ENCODE peak calls at places on chromosomes 16 and 17, in ten cellular contexts. D is CD8-positive, alpha-beta memory T cell; H is NT2/D1; W is stomach; R is PC-3; O is lower leg skin; J is right cardiac atrium; U is body of pancreas; Q is mammary epithelial cell; A is A549. C is an unnamed sample.

GRCh38 chr17:78412403-78412802 is 34.0 kb downstream of the PGS1 start:
- DNase-seq in D (no peak), H (no peak), W (no peak), R (peak; percentile 30), O (no peak), J (no peak), U (no peak), Q (no peak), A (peak; percentile 58), C (no peak)

GRCh38 chr17:54967621-54968258 is 714 bp downstream of the COX11 start:
- DNase-seq in D (no peak), H (no peak), W (no peak), R (peak; percentile 56), O (no peak), J (no peak), U (peak; percentile 29), Q (peak; percentile 35), A (peak; percentile 64), C (peak; percentile 19)

GRCh38 chr17:74699236-74699635 is 13.5 kb downstream of the CD300LF start:
- DNase-seq in D (no peak), H (no peak), W (no peak), R (no peak), O (no peak), J (no peak), U (no peak), Q (no peak), A (no peak), C (no peak)

GRCh38 chr16:2490190-2491105 is 15.5 kb downstream of the TBC1D24 start:
- DNase-seq in D (no peak), H (no peak), W (no peak), R (no peak), O (no peak), J (no peak), U (no peak), Q (no peak), A (no peak), C (no peak)

GRCh38 chr16:79081292-79082066 is 519.1 kb downstream of the MAF start:
- DNase-seq in D (no peak), H (no peak), W (no peak), R (no peak), O (no peak), J (no peak), U (no peak), Q (no peak), A (no peak), C (no peak)

GRCh38 chr17:77019955-77020379 is 120.8 kb upstream of the SEC14L1 start:
- DNase-seq in D (no peak), H (peak; percentile 70), W (no peak), R (no peak), O (no peak), J (no peak), U (no peak), Q (no peak), A (no peak), C (peak; percentile 32)

GRCh38 chr16:71499775-71500364 is 10.7 kb upstream of the ZNF19 start:
- DNase-seq in D (no peak), H (peak; percentile 66), W (no peak), R (peak; percentile 71), O (peak; percentile 18), J (no peak), U (peak; percentile 54), Q (peak; percentile 37), A (peak; percentile 65), C (peak; percentile 55)

GRCh38 chr17:35795007-35795870 is at the start of gene MMP28:
- DNase-seq in D (peak; percentile 16), H (no peak), W (peak; percentile 64), R (peak; percentile 40), O (no peak), J (peak; percentile 69), U (peak; percentile 48), Q (peak; percentile 79), A (peak; percentile 70), C (no peak)

GRCh38 chr16:87691686-87692079 is 74.1 kb downstream of the KLHDC4 start:
- DNase-seq in D (no peak), H (no peak), W (no peak), R (no peak), O (no peak), J (no peak), U (no peak), Q (no peak), A (no peak), C (no peak)

GRCh38 chr17:60147553-60148241 is 2.1 kb upstream of the CA4 start:
- DNase-seq in D (no peak), H (no peak), W (no peak), R (no peak), O (no peak), J (no peak), U (no peak), Q (no peak), A (no peak), C (no peak)

GRCh38 chr17:60148300-60148838 is 1.4 kb upstream of the CA4 start:
- DNase-seq in D (no peak), H (no peak), W (no peak), R (no peak), O (no peak), J (no peak), U (no peak), Q (no peak), A (no peak), C (no peak)

GRCh38 chr17:60151355-60151754 is 1.6 kb downstream of the CA4 start:
- DNase-seq in D (no peak), H (no peak), W (no peak), R (no peak), O (no peak), J (no peak), U (no peak), Q (no peak), A (no peak), C (no peak)

GRCh38 chr17:60146206-60146605 is 3.6 kb upstream of the CA4 start:
- DNase-seq in D (no peak), H (no peak), W (no peak), R (no peak), O (no peak), J (no peak), U (no peak), Q (no peak), A (no peak), C (no peak)

GRCh38 chr17:60149691-60150582 is at the start of gene CA4:
- DNase-seq in D (no peak), H (no peak), W (no peak), R (no peak), O (no peak), J (no peak), U (peak; percentile 36), Q (no peak), A (peak; percentile 52), C (no peak)
- H3K4me3 ChIP-seq in D (no peak within 1 kb of the TSS), H (peak within 1 kb of the TSS; percentile 49), W (peak within 1 kb of the TSS; percentile 38), R (no peak within 1 kb of the TSS), O (no peak within 1 kb of the TSS), J (peak within 1 kb of the TSS; percentile 36), U (peak within 1 kb of the TSS; percentile 2), Q (peak within 1 kb of the TSS; percentile 20), A (peak within 1 kb of the TSS; percentile 58), C (no peak within 1 kb of the TSS)

DNA sequence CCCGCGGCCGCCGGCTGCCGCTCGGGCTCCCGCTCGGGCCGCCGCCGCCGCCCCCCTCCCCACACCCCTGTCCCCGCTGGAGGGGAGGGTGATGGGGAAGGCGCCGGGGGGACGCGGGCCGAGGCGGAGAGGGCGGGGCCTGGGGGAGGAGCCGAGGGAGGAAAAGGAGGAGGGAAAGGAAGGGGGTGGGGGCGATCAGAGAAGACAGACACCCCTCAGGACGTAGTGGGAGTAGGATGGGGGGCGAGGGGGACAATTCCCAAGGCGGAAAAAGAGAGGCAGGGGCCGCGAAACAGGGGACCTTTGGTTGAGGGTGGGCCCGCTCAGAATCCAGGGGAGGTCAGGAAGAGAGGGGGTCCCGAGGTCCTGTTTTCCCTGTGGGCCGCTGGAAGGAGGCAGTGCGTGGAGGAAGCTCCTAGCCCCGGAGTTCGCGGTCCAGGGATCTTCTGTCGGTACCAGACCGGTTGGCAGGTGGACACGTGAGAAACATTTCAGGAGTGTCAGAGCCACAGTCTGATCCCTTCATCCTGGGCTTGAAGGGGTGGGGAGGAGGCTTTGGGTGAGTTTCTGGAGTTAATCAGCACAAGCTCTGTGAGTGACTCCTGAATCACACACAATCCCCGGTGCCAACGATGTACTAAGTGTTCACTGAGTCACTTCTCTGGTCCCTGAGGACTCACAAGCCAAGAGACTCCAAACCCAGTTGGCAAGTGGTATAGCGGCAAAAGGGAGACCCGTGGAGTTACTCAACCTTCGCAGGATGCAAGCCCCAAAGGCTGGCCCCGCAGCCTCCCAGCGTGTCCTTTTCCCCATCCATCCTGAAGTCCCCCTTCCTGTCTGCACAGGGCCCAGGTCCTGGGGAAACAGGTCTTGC is at the start of gene XYLT1:
- DNase-seq in D (peak; percentile 46), H (no peak), W (peak; percentile 46), R (peak; percentile 58), O (peak; percentile 89), J (peak; percentile 79), U (peak; percentile 59), Q (peak; percentile 82), A (peak; percentile 25), C (no peak)
- H3K4me3 ChIP-seq in D (peak within 1 kb of the TSS; percentile 73), H (peak within 1 kb of the TSS; percentile 76), W (peak within 1 kb of the TSS; percentile 97), R (no peak within 1 kb of the TSS), O (peak within 1 kb of the TSS; percentile 40), J (peak within 1 kb of the TSS; percentile 93), U (no peak within 1 kb of the TSS), Q (peak within 1 kb of the TSS; percentile 66), A (peak within 1 kb of the TSS; percentile 62), C (no peak within 1 kb of the TSS)

GRCh38 chr17:40477796-40478195 is 23.6 kb downstream of the TNS4 start:
- DNase-seq in D (no peak), H (no peak), W (no peak), R (no peak), O (no peak), J (no peak), U (no peak), Q (peak; percentile 40), A (no peak), C (no peak)

GRCh38 chr17:40480501-40481003 is 20.9 kb downstream of the TNS4 start:
- DNase-seq in D (peak; percentile 76), H (no peak), W (peak; percentile 30), R (peak; percentile 34), O (no peak), J (no peak), U (no peak), Q (peak; percentile 63), A (peak; percentile 59), C (no peak)

GRCh38 chr17:40478486-40478885 is 22.9 kb downstream of the TNS4 start:
- DNase-seq in D (no peak), H (no peak), W (no peak), R (no peak), O (no peak), J (peak; percentile 10), U (no peak), Q (no peak), A (no peak), C (no peak)

GRCh38 chr17:40481106-40481505 is 20.3 kb downstream of the TNS4 start:
- DNase-seq in D (no peak), H (no peak), W (no peak), R (no peak), O (no peak), J (no peak), U (no peak), Q (no peak), A (no peak), C (no peak)

GRCh38 chr17:40479754-40480480 is 21.5 kb downstream of the TNS4 start:
- DNase-seq in D (no peak), H (no peak), W (no peak), R (peak; percentile 13), O (no peak), J (peak; percentile 5), U (no peak), Q (no peak), A (no peak), C (no peak)
- H3K4me3 ChIP-seq in D (peak overlapping the region; percentile 31), H (no peak overlapping the region), W (no peak overlapping the region), R (no peak overlapping the region), O (no peak overlapping the region), J (no peak overlapping the region), U (no peak overlapping the region), Q (no peak overlapping the region), A (no peak overlapping the region), C (no peak overlapping the region)

GRCh38 chr16:21160276-21160675 is 1.8 kb downstream of the LDAF1 start:
- DNase-seq in D (no peak), H (no peak), W (no peak), R (no peak), O (no peak), J (no peak), U (no peak), Q (no peak), A (no peak), C (no peak)
- H3K4me3 ChIP-seq in D (no peak overlapping the region), H (no peak overlapping the region), W (peak overlapping the region; percentile 89), R (no peak overlapping the region), O (no peak overlapping the region), J (peak overlapping the region; percentile 98), U (no peak overlapping the region), Q (peak overlapping the region; percentile 76), A (no peak overlapping the region), C (no peak overlapping the region)